ENCODE peak calls at places on chromosomes 16 and 17, in ten cellular contexts. H is stimulated activated CD4-positive, alpha-beta T cell treated with anti-CD3 and anti-CD28 coated beads, Interleukin-1b, Interleukin-23, amount 100 ng/mL, for 1 hour; D is tibial nerve; N is NB4; U is H1; M is T-helper 17 cell; L is stimulated activated CD8-positive, alpha-beta memory T cell treated with anti-CD3 and anti-CD28 coated beads, Interleukin-15, amount 100 ng/mL, for 24 hours; Y is RPMI8226; K is NCI-H446; R is activated effector memory CD4-positive, alpha-beta T cell treated with anti-CD3 and anti-CD28 coated beads, Interleukin-2, amount 50 U/mL, for 16 hours. Q is an unnamed sample.

GRCh38 chr17:40535924-40536717 is 29.2 kb downstream of the CCR7 start:
- DNase-seq in M (no peak), K (no peak), N (no peak), L (no peak), R (peak), Y (no peak), U (no peak), H (no peak), D (no peak), Q (no peak)

GRCh38 chr17:51647873-51648272 is 387.5 kb downstream of the UTP18 start:
- DNase-seq in L (no peak), D (no peak), H (no peak), Y (no peak), M (no peak), N (no peak), U (no peak), R (no peak), K (peak), Q (no peak)

GRCh38 chr16:52386694-52387093 is 160.2 kb downstream of the TOX3 start:
- DNase-seq in L (no peak), H (no peak), M (no peak), Y (no peak), K (no peak), N (no peak), R (no peak), D (no peak), U (no peak), Q (no peak)

GRCh38 chr16:9484436-9484835 is 393.0 kb downstream of the HAPSTR1 start:
- DNase-seq in K (no peak), R (no peak), H (no peak), M (no peak), Y (no peak), U (no peak), L (no peak), N (no peak), D (no peak), Q (no peak)

GRCh38 chr16:78684655-78685400 is 585.4 kb downstream of the WWOX start:
- DNase-seq in N (no peak), H (no peak), U (no peak), K (no peak), D (peak), L (no peak), R (no peak), Y (no peak), M (no peak), Q (no peak)

GRCh38 chr17:61556224-61557188 is 34.5 kb downstream of the NACA2 start:
- DNase-seq in L (no peak), K (no peak), D (no peak), Y (no peak), U (no peak), R (no peak), H (no peak), M (no peak), N (no peak), Q (no peak)

GRCh38 chr17:75995385-75995925 is 5.2 kb upstream of the CDK3 start:
- DNase-seq in H (no peak), N (no peak), U (no peak), L (no peak), R (no peak), D (no peak), K (no peak), M (no peak), Y (no peak), Q (no peak)

GRCh38 chr17:42266918-42267766 is 9.0 kb downstream of the STAT5B start:
- DNase-seq in D (no peak), U (no peak), Y (no peak), K (no peak), R (peak), L (no peak), H (no peak), M (peak), N (peak), Q (no peak)

GRCh38 chr17:58965221-58965620 is 141.5 kb downstream of the TRIM37 start:
- DNase-seq in M (no peak), N (no peak), U (no peak), D (no peak), H (no peak), Y (no peak), K (no peak), R (no peak), L (no peak), Q (no peak)

GRCh38 chr17:41678907-41679739 is 9.6 kb upstream of the EIF1 start:
- DNase-seq in N (peak), L (no peak), K (no peak), D (no peak), H (no peak), M (peak), Y (peak), U (no peak), R (peak), Q (peak)

GRCh38 chr16:68000450-68000849 is 1.2 kb upstream of the DPEP2 start:
- DNase-seq in Y (no peak), M (no peak), U (no peak), K (no peak), N (no peak), R (no peak), D (no peak), L (no peak), H (no peak), Q (no peak)

GRCh38 chr17:40058151-40058784 is 4.1 kb upstream of the MED24 start:
- DNase-seq in L (no peak), N (no peak), Y (no peak), U (no peak), M (no peak), K (no peak), R (no peak), D (no peak), H (no peak), Q (peak)

GRCh38 chr17:40524243-40524965 is 23.0 kb upstream of the TNS4 start:
- DNase-seq in R (peak), U (no peak), N (no peak), H (no peak), K (no peak), M (no peak), L (no peak), Y (no peak), D (peak), Q (no peak)

GRCh38 chr17:57006040-57006439 is 28.1 kb downstream of the SCPEP1 start:
- DNase-seq in R (no peak), M (no peak), D (no peak), H (no peak), Y (peak), K (no peak), L (no peak), N (peak), U (no peak), Q (no peak)

GRCh38 chr16:24668481-24669001 is 60.9 kb upstream of the TNRC6A start:
- DNase-seq in N (no peak), K (no peak), Y (no peak), D (no peak), M (no peak), R (peak), L (no peak), U (no peak), H (no peak), Q (peak)

GRCh38 chr17:66290097-66290722 is 12.2 kb upstream of the PRKCA start:
- DNase-seq in U (no peak), L (no peak), M (no peak), D (no peak), R (no peak), N (peak), Y (no peak), K (no peak), H (no peak), Q (peak)

GRCh38 chr16:86220552-86220951 is 289.8 kb upstream of the FOXF1 start:
- DNase-seq in Y (no peak), R (no peak), L (no peak), N (no peak), U (no peak), K (no peak), D (no peak), H (no peak), M (no peak), Q (no peak)

GRCh38 chr16:82655315-82655714 is 28.5 kb downstream of the CDH13 start:
- DNase-seq in L (no peak), H (peak), K (no peak), N (peak), U (no peak), D (no peak), R (peak), M (peak), Y (no peak), Q (no peak)

GRCh38 chr17:2964831-2965230 is 98.6 kb downstream of the OR1D5 start:
- DNase-seq in D (no peak), R (no peak), H (no peak), L (no peak), M (no peak), K (no peak), N (no peak), U (no peak), Y (peak), Q (no peak)

GRCh38 chr16:11072420-11073153 is 128.2 kb downstream of the CLEC16A start:
- DNase-seq in H (no peak), D (no peak), R (no peak), K (no peak), N (no peak), U (no peak), Y (no peak), M (no peak), L (no peak), Q (no peak)

GRCh38 chr17:689556-690247 is 24.9 kb downstream of the VPS53 start:
- DNase-seq in K (no peak), M (no peak), Y (no peak), N (no peak), L (no peak), R (peak), U (no peak), H (no peak), D (no peak), Q (no peak)

GRCh38 chr16:72978212-72978611 is 69.7 kb downstream of the ZFHX3 start:
- DNase-seq in R (no peak), L (no peak), Y (no peak), H (no peak), U (no peak), M (no peak), D (no peak), N (no peak), K (no peak), Q (no peak)

GRCh38 chr17:66777689-66778225 is 57.2 kb upstream of the CACNG5 start:
- DNase-seq in N (no peak), D (no peak), U (peak), R (no peak), K (no peak), L (no peak), H (no peak), Y (peak), M (no peak), Q (peak)

GRCh38 chr17:83014297-83014696 is 65.1 kb upstream of the METRNL start:
- DNase-seq in U (no peak), N (no peak), H (no peak), D (no peak), L (no peak), M (no peak), Y (no peak), K (no peak), R (no peak), Q (no peak)

GRCh38 chr17:65593870-65594584 is 32.6 kb upstream of the AXIN2 start:
- DNase-seq in H (no peak), D (no peak), N (no peak), U (no peak), K (no peak), M (no peak), Y (no peak), L (no peak), R (no peak), Q (no peak)

GRCh38 chr16:50800074-50800473 is 58.2 kb downstream of the CYLD start:
- DNase-seq in R (no peak), H (no peak), K (no peak), U (no peak), D (no peak), Y (no peak), M (no peak), N (no peak), L (no peak), Q (no peak)

GRCh38 chr17:10429416-10430045 is 7.8 kb upstream of the MYH8 start:
- DNase-seq in D (no peak), N (no peak), Y (no peak), K (no peak), L (no peak), U (no peak), M (no peak), R (no peak), H (no peak), Q (no peak)

GRCh38 chr16:89489040-89489721 is 1.2 kb downstream of the ANKRD11 start:
- DNase-seq in U (peak), M (peak), K (peak), R (peak), H (peak), Y (peak), L (peak), N (peak), D (peak), Q (peak)

GRCh38 chr17:7436556-7437368 is 1.5 kb downstream of the TMEM102 start:
- DNase-seq in L (peak), K (peak), H (peak), R (peak), M (peak), D (peak), Y (no peak), U (no peak), N (peak), Q (peak)

GRCh38 chr16:54936979-54937672 is 6.5 kb downstream of the IRX5 start:
- DNase-seq in N (peak), L (no peak), K (no peak), Y (peak), U (no peak), H (no peak), R (peak), D (no peak), M (no peak), Q (peak)

Q was measured in Karpas-422.